ENCODE peak calls at places on chromosome 7, in five cellular contexts. R is activated T-cell treated with anti-CD3 and anti-CD28 coated beads for 48 hours; C is CD8-positive, alpha-beta T cell; G is cerebellar cortex; E is upper lobe of right lung. T is an unnamed sample.

GRCh38 chr7:79008786-79009185 is 444.7 kb downstream of the MAGI2 start:
- DNase-seq in E (no peak), C (no peak), G (peak; percentile 62), R (no peak), T (no peak)

GRCh38 chr7:79806161-79806734 is 328.4 kb upstream of the GNAI1 start:
- DNase-seq in C (no peak), E (no peak), G (peak; percentile 19), R (no peak), T (no peak)

GRCh38 chr7:3739983-3740382 is 438.9 kb downstream of the SDK1 start:
- DNase-seq in R (no peak), E (no peak), G (no peak), C (no peak), T (no peak)

GRCh38 chr7:24881622-24882021 is 98.4 kb downstream of the OSBPL3 start:
- DNase-seq in G (no peak), C (no peak), E (no peak), R (no peak), T (no peak)

GRCh38 chr7:70569335-70569819 is 562.6 kb upstream of the GALNT17 start:
- DNase-seq in E (no peak), G (peak; percentile 72), C (no peak), R (no peak), T (no peak)

GRCh38 chr7:145497911-145498525 is 618.6 kb upstream of the CNTNAP2 start:
- DNase-seq in G (no peak), R (no peak), C (no peak), E (no peak), T (no peak)

GRCh38 chr7:140587243-140587642 is 53.4 kb downstream of the DENND2A start:
- DNase-seq in G (no peak), R (no peak), C (no peak), E (no peak), T (no peak)

GRCh38 chr7:43589728-43590127 is 6.8 kb downstream of the STK17A start:
- DNase-seq in E (no peak), R (no peak), G (no peak), C (no peak), T (no peak)

GRCh38 chr7:134792968-134793367 is 13.5 kb downstream of the CALD1 start:
- DNase-seq in R (no peak), C (no peak), E (no peak), G (no peak), T (no peak)

GRCh38 chr7:142669074-142669654 is 80.1 kb upstream of the PRSS1 start:
- DNase-seq in R (no peak), G (peak; percentile 62), E (no peak), C (no peak), T (no peak)

GRCh38 chr7:121015560-121015959 is 27.0 kb downstream of the CPED1 start:
- DNase-seq in R (no peak), E (no peak), G (no peak), C (no peak), T (no peak)

GRCh38 chr7:151660141-151660540 is 140.4 kb upstream of the RHEB start:
- DNase-seq in C (no peak), R (no peak), E (no peak), G (no peak), T (no peak)

GRCh38 chr7:27346531-27347260 is 104.1 kb downstream of the EVX1 start:
- DNase-seq in G (no peak), C (no peak), E (no peak), R (no peak), T (no peak)

GRCh38 chr7:3336042-3336665 is 35.1 kb downstream of the SDK1 start:
- DNase-seq in E (no peak), C (no peak), G (no peak), R (no peak), T (no peak)

GRCh38 chr7:151367304-151367703 is 25.7 kb downstream of the NUB1 start:
- DNase-seq in R (no peak), G (no peak), E (no peak), C (no peak), T (no peak)

GRCh38 chr7:132130497-132130896 is 445.8 kb downstream of the PLXNA4 start:
- DNase-seq in G (no peak), R (no peak), C (no peak), E (no peak), T (no peak)

GRCh38 chr7:31027161-31027965 is 24.7 kb upstream of the ADCYAP1R1 start:
- DNase-seq in R (no peak), E (no peak), G (no peak), C (no peak), T (no peak)

GRCh38 chr7:115662676-115663075 is 367.9 kb downstream of the TFEC start:
- DNase-seq in R (no peak), E (no peak), C (no peak), G (no peak), T (no peak)

GRCh38 chr7:260441-261281 is 29.3 kb upstream of the FOXL3 start:
- DNase-seq in G (no peak), E (peak; percentile 62), C (no peak), R (no peak), T (no peak)

GRCh38 chr7:159065151-159065550 is 79.5 kb downstream of the VIPR2 start:
- DNase-seq in G (no peak), C (no peak), R (no peak), E (peak; percentile 46), T (no peak)

GRCh38 chr7:150800576-150801241 is at the start of gene TMEM176A:
- DNase-seq in C (peak; percentile 3), R (no peak), E (no peak), G (no peak), T (no peak)

GRCh38 chr7:107043916-107044346 is 574 bp upstream of the PRKAR2B start:
- DNase-seq in G (no peak), R (no peak), E (no peak), C (no peak), T (no peak)

GRCh38 chr7:54858008-54858692 is 99.1 kb upstream of the SEC61G start:
- DNase-seq in E (no peak), C (no peak), G (no peak), R (no peak), T (no peak)

GRCh38 chr7:101754432-101755159 is 62.8 kb upstream of the CUX1 start:
- DNase-seq in E (no peak), R (no peak), G (no peak), C (no peak), T (no peak)

GRCh38 chr7:5001911-5002310 is 42.9 kb upstream of the MMD2 start:
- DNase-seq in C (no peak), G (no peak), E (no peak), R (no peak), T (no peak)

GRCh38 chr7:48875300-48875916 is 48.9 kb upstream of the CDC14C start:
- DNase-seq in R (no peak), G (peak; percentile 77), C (no peak), E (peak; percentile 70), T (no peak)

GRCh38 chr7:22452142-22452763 is 47.7 kb downstream of the STEAP1B start:
- DNase-seq in E (peak; percentile 74), C (peak; percentile 4), R (peak; percentile 20), G (peak; percentile 72), T (peak; percentile 32)

GRCh38 chr7:75056476-75056875 is 17.1 kb downstream of the RCC1L start:
- DNase-seq in G (no peak), E (no peak), R (no peak), C (no peak), T (no peak)

GRCh38 chr7:22572937-22573336 is 72.9 kb upstream of the STEAP1B start:
- DNase-seq in C (no peak), R (no peak), E (no peak), G (no peak), T (no peak)

GRCh38 chr7:83782628-83783027 is 133.7 kb upstream of the SEMA3E start:
- DNase-seq in C (no peak), E (no peak), R (no peak), G (no peak), T (no peak)

GRCh38 chr7:138245682-138246081 is 169.4 kb downstream of the AKR1D1 start:
- DNase-seq in E (no peak), C (no peak), G (no peak), R (no peak), T (no peak)

GRCh38 chr7:67422601-67423000 is 426.0 kb downstream of the TYW1 start:
- DNase-seq in E (no peak), G (no peak), R (no peak), C (no peak), T (no peak)